ENCODE peak calls at places on chromosome 3, in ten cellular contexts. One of them, this sample, is unnamed.

GRCh38 chr3:112303811-112304325 is 9.9 kb upstream of the SLC9C1 start:
- DNase-seq in IMR-90: peak; percentile 28
- DNase-seq in astrocyte of the spinal cord: peak; percentile 58
- DNase-seq in endodermal cell: peak; percentile 75
- DNase-seq in GM12865: peak; percentile 50
- DNase-seq in AG09309: no peak
- DNase-seq in mucosa of descending colon: no peak
- DNase-seq in right lobe of liver: no peak
- DNase-seq in AG09319: no peak
- DNase-seq in CD8-positive, alpha-beta T cell: peak; percentile 41
- DNase-seq in this sample: no peak

GRCh38 chr3:127544151-127544805 is 46.3 kb downstream of the TPRA1 start:
- DNase-seq in mucosa of descending colon: peak; percentile 84
- DNase-seq in GM12865: peak; percentile 79
- DNase-seq in right lobe of liver: peak; percentile 78
- DNase-seq in AG09319: no peak
- DNase-seq in AG09309: peak; percentile 18
- DNase-seq in astrocyte of the spinal cord: peak; percentile 48
- DNase-seq in CD8-positive, alpha-beta T cell: peak; percentile 57
- DNase-seq in IMR-90: peak; percentile 60
- DNase-seq in endodermal cell: peak; percentile 95
- DNase-seq in this sample: no peak

GRCh38 chr3:106241593-106241992 is 372.8 kb upstream of the CBLB start:
- DNase-seq in AG09309: no peak
- DNase-seq in endodermal cell: no peak
- DNase-seq in astrocyte of the spinal cord: no peak
- DNase-seq in right lobe of liver: no peak
- DNase-seq in AG09319: no peak
- DNase-seq in mucosa of descending colon: no peak
- DNase-seq in CD8-positive, alpha-beta T cell: no peak
- DNase-seq in IMR-90: no peak
- DNase-seq in GM12865: no peak
- DNase-seq in this sample: no peak

GRCh38 chr3:78140866-78141658 is 1101.2 kb downstream of the ROBO2 start:
- DNase-seq in CD8-positive, alpha-beta T cell: no peak
- DNase-seq in endodermal cell: no peak
- DNase-seq in AG09319: no peak
- DNase-seq in AG09309: no peak
- DNase-seq in mucosa of descending colon: no peak
- DNase-seq in astrocyte of the spinal cord: peak; percentile 61
- DNase-seq in IMR-90: peak; percentile 76
- DNase-seq in right lobe of liver: no peak
- DNase-seq in GM12865: no peak
- DNase-seq in this sample: no peak

GRCh38 chr3:172087827-172088580 is 48.6 kb downstream of the FNDC3B start:
- DNase-seq in GM12865: peak; percentile 69
- DNase-seq in mucosa of descending colon: no peak
- DNase-seq in CD8-positive, alpha-beta T cell: no peak
- DNase-seq in astrocyte of the spinal cord: no peak
- DNase-seq in AG09319: no peak
- DNase-seq in AG09309: no peak
- DNase-seq in IMR-90: no peak
- DNase-seq in endodermal cell: no peak
- DNase-seq in right lobe of liver: no peak
- DNase-seq in this sample: no peak

GRCh38 chr3:86814918-86815655 is 175.9 kb downstream of the VGLL3 start:
- DNase-seq in GM12865: no peak
- DNase-seq in AG09319: no peak
- DNase-seq in mucosa of descending colon: no peak
- DNase-seq in IMR-90: peak; percentile 51
- DNase-seq in AG09309: peak; percentile 25
- DNase-seq in endodermal cell: peak; percentile 59
- DNase-seq in astrocyte of the spinal cord: peak; percentile 39
- DNase-seq in CD8-positive, alpha-beta T cell: no peak
- DNase-seq in right lobe of liver: no peak
- DNase-seq in this sample: no peak

GRCh38 chr3:66066963-66067617 is 28.4 kb upstream of the MAGI1 start:
- DNase-seq in AG09319: no peak
- DNase-seq in GM12865: no peak
- DNase-seq in right lobe of liver: no peak
- DNase-seq in IMR-90: no peak
- DNase-seq in CD8-positive, alpha-beta T cell: no peak
- DNase-seq in AG09309: no peak
- DNase-seq in astrocyte of the spinal cord: no peak
- DNase-seq in mucosa of descending colon: no peak
- DNase-seq in endodermal cell: no peak
- DNase-seq in this sample: no peak

GRCh38 chr3:48465531-48466378 is 19.2 kb downstream of the ATRIP start:
- DNase-seq in AG09319: peak; percentile 100
- DNase-seq in mucosa of descending colon: peak; percentile 93
- DNase-seq in right lobe of liver: peak; percentile 93
- DNase-seq in GM12865: peak; percentile 91
- DNase-seq in CD8-positive, alpha-beta T cell: peak; percentile 82
- DNase-seq in endodermal cell: peak; percentile 99
- DNase-seq in AG09309: peak; percentile 100
- DNase-seq in IMR-90: peak; percentile 100
- DNase-seq in astrocyte of the spinal cord: peak; percentile 100
- DNase-seq in this sample: peak; percentile 89

GRCh38 chr3:50687916-50688315 is 13.2 kb downstream of the DOCK3 start:
- DNase-seq in right lobe of liver: no peak
- DNase-seq in IMR-90: no peak
- DNase-seq in CD8-positive, alpha-beta T cell: no peak
- DNase-seq in AG09319: no peak
- DNase-seq in astrocyte of the spinal cord: no peak
- DNase-seq in AG09309: no peak
- DNase-seq in endodermal cell: no peak
- DNase-seq in mucosa of descending colon: no peak
- DNase-seq in GM12865: no peak
- DNase-seq in this sample: no peak

GRCh38 chr3:155012584-155012983 is 67.5 kb upstream of the MME start:
- DNase-seq in mucosa of descending colon: no peak
- DNase-seq in right lobe of liver: no peak
- DNase-seq in IMR-90: no peak
- DNase-seq in AG09319: no peak
- DNase-seq in astrocyte of the spinal cord: no peak
- DNase-seq in endodermal cell: no peak
- DNase-seq in AG09309: no peak
- DNase-seq in CD8-positive, alpha-beta T cell: no peak
- DNase-seq in GM12865: no peak
- DNase-seq in this sample: no peak

GRCh38 chr3:20060924-20061323 is 20.7 kb downstream of the KAT2B start:
- DNase-seq in endodermal cell: no peak
- DNase-seq in mucosa of descending colon: no peak
- DNase-seq in AG09319: no peak
- DNase-seq in CD8-positive, alpha-beta T cell: no peak
- DNase-seq in astrocyte of the spinal cord: no peak
- DNase-seq in IMR-90: peak; percentile 48
- DNase-seq in right lobe of liver: no peak
- DNase-seq in AG09309: no peak
- DNase-seq in GM12865: no peak
- DNase-seq in this sample: no peak

GRCh38 chr3:67401911-67402310 is 252.5 kb downstream of the SUCLG2 start:
- DNase-seq in right lobe of liver: peak; percentile 75
- DNase-seq in GM12865: no peak
- DNase-seq in astrocyte of the spinal cord: no peak
- DNase-seq in CD8-positive, alpha-beta T cell: no peak
- DNase-seq in AG09319: no peak
- DNase-seq in AG09309: no peak
- DNase-seq in mucosa of descending colon: no peak
- DNase-seq in endodermal cell: no peak
- DNase-seq in IMR-90: no peak
- DNase-seq in this sample: no peak

GRCh38 chr3:46972396-46972795 is 4.1 kb downstream of the CCDC12 start:
- DNase-seq in endodermal cell: no peak
- DNase-seq in GM12865: peak; percentile 46
- DNase-seq in IMR-90: no peak
- DNase-seq in mucosa of descending colon: no peak
- DNase-seq in astrocyte of the spinal cord: no peak
- DNase-seq in AG09309: no peak
- DNase-seq in right lobe of liver: no peak
- DNase-seq in AG09319: no peak
- DNase-seq in CD8-positive, alpha-beta T cell: peak; percentile 10
- DNase-seq in this sample: no peak

GRCh38 chr3:118808743-118809142 is 225.9 kb downstream of the IGSF11 start:
- DNase-seq in AG09319: no peak
- DNase-seq in IMR-90: no peak
- DNase-seq in AG09309: no peak
- DNase-seq in astrocyte of the spinal cord: no peak
- DNase-seq in right lobe of liver: no peak
- DNase-seq in GM12865: peak; percentile 45
- DNase-seq in mucosa of descending colon: no peak
- DNase-seq in endodermal cell: peak; percentile 68
- DNase-seq in CD8-positive, alpha-beta T cell: no peak
- DNase-seq in this sample: no peak

GRCh38 chr3:165641569-165642310 is 195.5 kb downstream of the BCHE start:
- DNase-seq in astrocyte of the spinal cord: peak; percentile 13
- DNase-seq in GM12865: no peak
- DNase-seq in CD8-positive, alpha-beta T cell: no peak
- DNase-seq in IMR-90: no peak
- DNase-seq in AG09309: no peak
- DNase-seq in AG09319: no peak
- DNase-seq in endodermal cell: no peak
- DNase-seq in mucosa of descending colon: no peak
- DNase-seq in right lobe of liver: no peak
- DNase-seq in this sample: no peak
- TF ChIP-seq CTCF in astrocyte of the spinal cord: no peak
- TF ChIP-seq CTCF in GM12865: no peak
- TF ChIP-seq CTCF in CD8-positive, alpha-beta T cell: no peak
- TF ChIP-seq CTCF in IMR-90: no peak
- TF ChIP-seq CTCF in AG09309: no peak
- TF ChIP-seq CTCF in AG09319: no peak
- TF ChIP-seq CTCF in endodermal cell: no peak
- TF ChIP-seq CTCF in mucosa of descending colon: no peak
- TF ChIP-seq CTCF in right lobe of liver: no peak
- TF ChIP-seq CTCF in this sample: no peak

GRCh38 chr3:170431054-170431453 is 12.4 kb downstream of the CLDN11 start:
- DNase-seq in AG09309: no peak
- DNase-seq in endodermal cell: no peak
- DNase-seq in IMR-90: no peak
- DNase-seq in mucosa of descending colon: no peak
- DNase-seq in GM12865: no peak
- DNase-seq in right lobe of liver: no peak
- DNase-seq in AG09319: no peak
- DNase-seq in astrocyte of the spinal cord: no peak
- DNase-seq in CD8-positive, alpha-beta T cell: no peak
- DNase-seq in this sample: no peak
- TF ChIP-seq CTCF in AG09309: peak; percentile 18
- TF ChIP-seq CTCF in endodermal cell: peak; percentile 69
- TF ChIP-seq CTCF in IMR-90: peak; percentile 27
- TF ChIP-seq CTCF in mucosa of descending colon: no peak
- TF ChIP-seq CTCF in GM12865: no peak
- TF ChIP-seq CTCF in right lobe of liver: no peak
- TF ChIP-seq CTCF in AG09319: no peak
- TF ChIP-seq CTCF in astrocyte of the spinal cord: peak; percentile 16
- TF ChIP-seq CTCF in CD8-positive, alpha-beta T cell: no peak
- TF ChIP-seq CTCF in this sample: peak; percentile 65

GRCh38 chr3:57646723-57647122 is 46.2 kb downstream of the DENND6A start:
- DNase-seq in CD8-positive, alpha-beta T cell: no peak
- DNase-seq in GM12865: no peak
- DNase-seq in AG09309: peak; percentile 29
- DNase-seq in mucosa of descending colon: no peak
- DNase-seq in right lobe of liver: no peak
- DNase-seq in astrocyte of the spinal cord: peak; percentile 17
- DNase-seq in endodermal cell: no peak
- DNase-seq in IMR-90: peak; percentile 27
- DNase-seq in AG09319: no peak
- DNase-seq in this sample: no peak
- TF ChIP-seq CTCF in CD8-positive, alpha-beta T cell: no peak
- TF ChIP-seq CTCF in GM12865: no peak
- TF ChIP-seq CTCF in AG09309: peak; percentile 29
- TF ChIP-seq CTCF in mucosa of descending colon: no peak
- TF ChIP-seq CTCF in right lobe of liver: no peak
- TF ChIP-seq CTCF in astrocyte of the spinal cord: no peak
- TF ChIP-seq CTCF in endodermal cell: peak; percentile 20
- TF ChIP-seq CTCF in IMR-90: peak; percentile 18
- TF ChIP-seq CTCF in AG09319: peak; percentile 25
- TF ChIP-seq CTCF in this sample: no peak

GRCh38 chr3:147383617-147384016 is 22.7 kb downstream of the ZIC4 start:
- DNase-seq in IMR-90: no peak
- DNase-seq in GM12865: peak; percentile 12
- DNase-seq in mucosa of descending colon: no peak
- DNase-seq in endodermal cell: peak; percentile 75
- DNase-seq in astrocyte of the spinal cord: no peak
- DNase-seq in AG09309: no peak
- DNase-seq in AG09319: no peak
- DNase-seq in CD8-positive, alpha-beta T cell: no peak
- DNase-seq in right lobe of liver: no peak
- DNase-seq in this sample: no peak
- TF ChIP-seq CTCF in IMR-90: no peak
- TF ChIP-seq CTCF in GM12865: peak; percentile 38
- TF ChIP-seq CTCF in mucosa of descending colon: no peak
- TF ChIP-seq CTCF in endodermal cell: peak; percentile 79
- TF ChIP-seq CTCF in astrocyte of the spinal cord: peak; percentile 47
- TF ChIP-seq CTCF in AG09309: peak; percentile 47
- TF ChIP-seq CTCF in AG09319: peak; percentile 5
- TF ChIP-seq CTCF in CD8-positive, alpha-beta T cell: no peak
- TF ChIP-seq CTCF in right lobe of liver: peak; percentile 8
- TF ChIP-seq CTCF in this sample: peak; percentile 56

GRCh38 chr3:72930754-72931153 is 42.9 kb downstream of the GXYLT2 start:
- DNase-seq in GM12865: no peak
- DNase-seq in AG09309: no peak
- DNase-seq in astrocyte of the spinal cord: no peak
- DNase-seq in mucosa of descending colon: peak; percentile 60
- DNase-seq in AG09319: no peak
- DNase-seq in CD8-positive, alpha-beta T cell: no peak
- DNase-seq in right lobe of liver: no peak
- DNase-seq in IMR-90: no peak
- DNase-seq in endodermal cell: no peak
- DNase-seq in this sample: no peak
- TF ChIP-seq CTCF in GM12865: no peak
- TF ChIP-seq CTCF in AG09309: no peak
- TF ChIP-seq CTCF in astrocyte of the spinal cord: no peak
- TF ChIP-seq CTCF in mucosa of descending colon: no peak
- TF ChIP-seq CTCF in AG09319: no peak
- TF ChIP-seq CTCF in CD8-positive, alpha-beta T cell: no peak
- TF ChIP-seq CTCF in right lobe of liver: no peak
- TF ChIP-seq CTCF in IMR-90: no peak
- TF ChIP-seq CTCF in endodermal cell: no peak
- TF ChIP-seq CTCF in this sample: no peak

DNA sequence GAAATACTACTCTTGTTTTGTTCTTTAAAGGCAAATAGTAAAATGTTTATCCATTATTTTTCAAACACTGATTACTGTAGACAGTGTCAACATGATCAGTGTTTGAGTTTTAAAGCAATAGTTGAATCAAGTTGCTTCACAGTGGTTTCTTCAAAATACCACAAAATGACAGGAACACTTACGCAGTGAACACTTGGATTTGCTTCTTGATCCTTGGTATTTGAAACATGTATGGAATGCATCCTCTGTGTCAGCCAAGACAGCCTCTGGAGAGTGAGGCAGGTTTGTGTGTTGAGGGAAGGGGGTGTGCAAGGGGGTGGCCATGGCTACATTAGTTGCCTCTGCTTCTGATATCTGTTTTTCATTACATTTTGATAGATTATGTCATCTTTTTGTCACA is 413.0 kb downstream of the RBMS3 start:
- DNase-seq in AG09319: peak; percentile 58
- DNase-seq in right lobe of liver: no peak
- DNase-seq in endodermal cell: peak; percentile 70
- DNase-seq in IMR-90: peak; percentile 87
- DNase-seq in astrocyte of the spinal cord: peak; percentile 86
- DNase-seq in mucosa of descending colon: no peak
- DNase-seq in AG09309: peak; percentile 89
- DNase-seq in CD8-positive, alpha-beta T cell: no peak
- DNase-seq in GM12865: no peak
- DNase-seq in this sample: no peak
- TF ChIP-seq CTCF in AG09319: no peak
- TF ChIP-seq CTCF in right lobe of liver: no peak
- TF ChIP-seq CTCF in endodermal cell: no peak
- TF ChIP-seq CTCF in IMR-90: no peak
- TF ChIP-seq CTCF in astrocyte of the spinal cord: no peak
- TF ChIP-seq CTCF in mucosa of descending colon: no peak
- TF ChIP-seq CTCF in AG09309: no peak
- TF ChIP-seq CTCF in CD8-positive, alpha-beta T cell: no peak
- TF ChIP-seq CTCF in GM12865: no peak
- TF ChIP-seq CTCF in this sample: no peak